ENCODE peak calls at places on chromosomes 5 and 9, in four cellular contexts. B is GM12878, I is K562, Q is H1. F is an unnamed sample.

GRCh38 chr5:131637694-131638093 is 2.7 kb upstream of the RAPGEF6 start:
- DNase-seq in B (no peak), I (peak), Q (no peak), F (no peak)

GRCh38 chr5:71705416-71705815 is 13.7 kb upstream of the CARTPT start:
- DNase-seq in B (no peak), I (no peak), Q (no peak), F (no peak)

GRCh38 chr5:37888476-37888875 is 48.6 kb upstream of the GDNF start:
- DNase-seq in B (no peak), I (no peak), Q (no peak), F (no peak)

GRCh38 chr5:79962580-79963222 is 28.4 kb downstream of the MTX3 start:
- DNase-seq in B (no peak), I (peak), Q (no peak), F (no peak)

GRCh38 chr9:38216572-38216971 is 147.5 kb upstream of the SHB start:
- DNase-seq in B (no peak), I (no peak), Q (no peak), F (no peak)

GRCh38 chr5:177335043-177335700 is 16.3 kb downstream of the LMAN2 start:
- DNase-seq in B (no peak), I (no peak), Q (no peak), F (no peak)

GRCh38 chr9:98550206-98550820 is 158.4 kb downstream of the GABBR2 start:
- DNase-seq in B (no peak), I (no peak), Q (no peak), F (no peak)

GRCh38 chr5:172840077-172840777 is 6.2 kb downstream of the ERGIC1 start:
- DNase-seq in B (no peak), I (no peak), Q (no peak), F (no peak)

GRCh38 chr9:137619240-137620090 is 660 bp downstream of the EHMT1 start:
- DNase-seq in B (no peak), I (peak), Q (no peak), F (no peak)

GRCh38 chr9:128887914-128888350 is 6.0 kb downstream of the LRRC8A start:
- DNase-seq in B (no peak), I (no peak), Q (peak), F (no peak)

GRCh38 chr9:68780735-68781134 is 75.7 kb downstream of the PIP5K1B start:
- DNase-seq in B (no peak), I (peak), Q (no peak), F (no peak)

GRCh38 chr9:114302727-114303126 is 20.2 kb upstream of the ORM1 start:
- DNase-seq in B (no peak), I (no peak), Q (peak), F (no peak)

GRCh38 chr9:68522126-68522525 is 18.6 kb downstream of the TMEM252 start:
- DNase-seq in B (no peak), I (no peak), Q (no peak), F (no peak)

GRCh38 chr9:103999375-104000062 is 94.6 kb upstream of the SMC2 start:
- DNase-seq in B (no peak), I (peak), Q (no peak), F (no peak)

GRCh38 chr5:129547137-129547536 is 87.0 kb downstream of the ADAMTS19 start:
- DNase-seq in B (no peak), I (no peak), Q (no peak), F (no peak)

GRCh38 chr5:181246276-181247050 is 2.8 kb upstream of the RACK1 start:
- DNase-seq in B (no peak), I (peak), Q (peak), F (peak)

GRCh38 chr9:98365227-98365669 is 109.8 kb upstream of the TBC1D2 start:
- DNase-seq in B (no peak), I (peak), Q (no peak), F (peak)

GRCh38 chr9:20139755-20140154 is 350.9 kb upstream of the SLC24A2 start:
- DNase-seq in B (no peak), I (no peak), Q (no peak), F (no peak)

GRCh38 chr5:66826696-66827095 is 230.5 kb downstream of the MAST4 start:
- DNase-seq in B (no peak), I (no peak), Q (no peak), F (no peak)

GRCh38 chr9:14399736-14400657 is 86.1 kb upstream of the NFIB start:
- DNase-seq in B (no peak), I (no peak), Q (no peak), F (no peak)

GRCh38 chr5:34598177-34598794 is 57.8 kb upstream of the RAI14 start:
- DNase-seq in B (no peak), I (no peak), Q (no peak), F (peak)

GRCh38 chr9:92564982-92565381 is 29.2 kb upstream of the ECM2 start:
- DNase-seq in B (no peak), I (no peak), Q (no peak), F (no peak)

GRCh38 chr5:96958977-96959376 is 23.1 kb downstream of the LNPEP start:
- DNase-seq in B (no peak), I (no peak), Q (no peak), F (no peak)

GRCh38 chr9:123069010-123069481 is 35.6 kb downstream of the GPR21 start:
- DNase-seq in B (no peak), I (no peak), Q (no peak), F (no peak)

GRCh38 chr9:85522459-85523092 is 219.2 kb downstream of the AGTPBP1 start:
- DNase-seq in B (no peak), I (no peak), Q (peak), F (peak)

GRCh38 chr9:109912082-109912581 is 132.1 kb downstream of the PALM2AKAP2 start:
- DNase-seq in B (no peak), I (no peak), Q (no peak), F (peak)

GRCh38 chr9:75889977-75890540 is 414 bp upstream of the PCSK5 start:
- DNase-seq in B (no peak), I (no peak), Q (no peak), F (peak)

GRCh38 chr5:171537463-171537862 is 118.0 kb downstream of the FGF18 start:
- DNase-seq in B (no peak), I (no peak), Q (no peak), F (no peak)

GRCh38 chr5:85952680-85953079 is 665.1 kb upstream of the COX7C start:
- DNase-seq in B (no peak), I (no peak), Q (no peak), F (no peak)

GRCh38 chr5:134025786-134026185 is 21.0 kb upstream of the VDAC1 start:
- DNase-seq in B (no peak), I (no peak), Q (no peak), F (no peak)

GRCh38 chr5:134028496-134028895 is 23.7 kb upstream of the VDAC1 start:
- DNase-seq in B (no peak), I (no peak), Q (no peak), F (no peak)

GRCh38 chr5:134027203-134027582 is 22.4 kb upstream of the VDAC1 start:
- DNase-seq in B (no peak), I (no peak), Q (no peak), F (no peak)

GRCh38 chr5:134024811-134025210 is 20.0 kb upstream of the VDAC1 start:
- DNase-seq in B (no peak), I (no peak), Q (no peak), F (no peak)

GRCh38 chr5:134026521-134027202 is 21.9 kb upstream of the VDAC1 start:
- DNase-seq in B (no peak), I (peak), Q (peak), F (peak)
- TF ChIP-seq HDAC2 in B (no peak), I (no peak), Q (no peak), F (no peak)

GRCh38 chr9:87478211-87478992 is 19.3 kb upstream of the DAPK1 start:
- DNase-seq in B (no peak), I (no peak), Q (no peak), F (no peak)

GRCh38 chr9:87481890-87482855 is 15.5 kb upstream of the DAPK1 start:
- DNase-seq in B (no peak), I (no peak), Q (no peak), F (no peak)

GRCh38 chr9:87475463-87475862 is 22.2 kb upstream of the DAPK1 start:
- DNase-seq in B (no peak), I (no peak), Q (no peak), F (no peak)

DNA sequence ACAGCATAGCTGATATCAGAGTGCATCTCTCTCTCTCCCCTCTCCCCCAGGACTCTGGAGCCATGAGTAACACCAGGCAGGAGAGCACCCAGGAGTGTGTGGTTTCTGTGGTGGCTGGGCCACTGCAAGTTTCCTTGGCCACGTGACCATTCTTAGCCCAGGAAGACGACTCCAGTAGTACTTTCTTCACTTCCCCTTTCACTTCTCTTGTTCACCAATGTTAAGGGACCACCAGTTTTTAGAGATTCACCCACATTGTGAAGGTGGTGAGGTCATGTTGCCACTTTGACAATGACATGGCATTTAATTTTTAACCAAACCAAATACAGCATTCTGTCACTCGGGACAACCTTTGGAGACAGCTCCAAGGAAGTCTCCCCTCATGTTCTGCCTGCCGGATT is 17.9 kb upstream of the DAPK1 start:
- DNase-seq in B (peak), I (peak), Q (no peak), F (no peak)
- TF ChIP-seq HDAC2 in B (no peak), I (no peak), Q (no peak), F (no peak)

DNA sequence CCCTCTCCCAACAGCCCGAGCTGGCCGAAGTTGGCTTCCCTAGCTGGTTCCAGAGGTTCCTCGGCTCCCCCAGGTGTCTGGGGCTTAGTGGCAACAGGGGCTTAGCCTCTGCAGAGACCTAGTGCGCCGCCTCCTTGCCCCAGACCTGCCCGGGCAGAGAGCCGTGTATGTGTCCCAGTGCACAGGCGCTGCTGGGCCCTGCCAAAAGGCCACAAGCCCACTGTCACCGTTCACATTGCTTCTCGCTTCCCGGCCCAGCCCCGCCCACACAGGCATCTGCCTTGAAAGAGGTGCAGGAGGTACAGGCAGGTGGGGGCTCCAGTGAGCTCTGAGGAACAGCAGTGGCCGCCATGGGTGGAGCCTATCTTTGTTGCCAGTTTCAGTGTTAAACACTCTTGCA is 2.5 kb upstream of the CACFD1 start:
- DNase-seq in B (no peak), I (no peak), Q (no peak), F (no peak)
- TF ChIP-seq HDAC2 in B (no peak), I (no peak), Q (no peak), F (no peak)

GRCh38 chr5:561408-561807 is 37.2 kb upstream of the SLC9A3 start:
- DNase-seq in B (no peak), I (no peak), Q (no peak), F (no peak)

GRCh38 chr5:558326-558725 is 34.1 kb upstream of the SLC9A3 start:
- DNase-seq in B (no peak), I (no peak), Q (no peak), F (no peak)

GRCh38 chr5:560792-561166 is 36.5 kb upstream of the SLC9A3 start:
- DNase-seq in B (no peak), I (no peak), Q (no peak), F (no peak)

GRCh38 chr5:556909-557441 is 32.7 kb upstream of the SLC9A3 start:
- DNase-seq in B (no peak), I (no peak), Q (no peak), F (no peak)

GRCh38 chr5:558871-559503 is 34.7 kb upstream of the SLC9A3 start:
- DNase-seq in B (no peak), I (no peak), Q (no peak), F (no peak)
- TF ChIP-seq HDAC2 in B (no peak), I (no peak), Q (no peak), F (no peak)

DNA sequence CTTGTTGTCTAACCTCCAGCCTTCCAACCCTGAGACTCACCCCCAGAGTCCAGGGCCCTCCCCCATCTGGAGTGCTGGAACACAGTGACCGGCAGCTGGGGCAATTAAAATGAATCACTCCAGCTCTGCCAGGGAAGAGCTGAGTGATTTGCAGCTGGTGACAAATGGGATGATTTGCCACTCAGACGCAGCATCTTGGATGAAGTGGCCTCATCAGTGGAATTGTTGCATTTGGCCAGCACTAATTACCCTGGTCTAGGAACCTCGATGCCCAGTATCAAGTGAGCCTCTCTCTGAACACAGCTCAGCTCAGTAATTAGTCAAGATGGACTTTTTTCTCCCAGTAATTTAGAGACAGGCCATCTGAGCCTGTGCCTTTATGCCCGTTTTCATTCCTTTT is 259.5 kb downstream of the GRIA1 start:
- DNase-seq in B (no peak), I (no peak), Q (no peak), F (no peak)
- TF ChIP-seq HDAC2 in B (no peak), I (no peak), Q (no peak), F (no peak)

F was measured in A549.